ENCODE peak calls at places on chromosomes 12 and 14, in ten cellular contexts. One of them, this sample, is unnamed.

GRCh38 chr14:60317609-60318008 is 68.6 kb downstream of the PPM1A start:
- DNase-seq in HEK293T: no peak
- DNase-seq in activated gamma-delta T cell treated with Interleukin-2 at 50 U/mL for 16 hours: no peak
- DNase-seq in stimulated activated naive CD4-positive, alpha-beta T cell: no peak
- DNase-seq in activated T-cell treated with anti-CD3 and anti-CD28 coated beads, Interleukin-2, amount 50 U/mL, for 72 hours: no peak
- DNase-seq in lower leg skin: no peak
- DNase-seq in neuronal stem cell: no peak
- DNase-seq in IMR-90: no peak
- DNase-seq in astrocyte of the cerebellum: no peak
- DNase-seq in stimulated activated CD8-positive, alpha-beta memory T cell treated with anti-CD3 and anti-CD28 coated beads, Interleukin-15, amount 100 ng/mL, for 48 hours: no peak
- DNase-seq in this sample: no peak

GRCh38 chr12:110582286-110583136 is 607 bp downstream of the PPTC7 start:
- DNase-seq in IMR-90: peak
- DNase-seq in lower leg skin: peak
- DNase-seq in activated T-cell treated with anti-CD3 and anti-CD28 coated beads, Interleukin-2, amount 50 U/mL, for 72 hours: peak
- DNase-seq in activated gamma-delta T cell treated with Interleukin-2 at 50 U/mL for 16 hours: peak
- DNase-seq in neuronal stem cell: peak
- DNase-seq in HEK293T: peak
- DNase-seq in astrocyte of the cerebellum: no peak
- DNase-seq in stimulated activated naive CD4-positive, alpha-beta T cell: peak
- DNase-seq in stimulated activated CD8-positive, alpha-beta memory T cell treated with anti-CD3 and anti-CD28 coated beads, Interleukin-15, amount 100 ng/mL, for 48 hours: peak
- DNase-seq in this sample: peak

GRCh38 chr12:4962539-4963486 is 53.1 kb downstream of the KCNA1 start:
- DNase-seq in lower leg skin: peak
- DNase-seq in neuronal stem cell: no peak
- DNase-seq in stimulated activated naive CD4-positive, alpha-beta T cell: no peak
- DNase-seq in activated gamma-delta T cell treated with Interleukin-2 at 50 U/mL for 16 hours: no peak
- DNase-seq in activated T-cell treated with anti-CD3 and anti-CD28 coated beads, Interleukin-2, amount 50 U/mL, for 72 hours: no peak
- DNase-seq in astrocyte of the cerebellum: no peak
- DNase-seq in stimulated activated CD8-positive, alpha-beta memory T cell treated with anti-CD3 and anti-CD28 coated beads, Interleukin-15, amount 100 ng/mL, for 48 hours: no peak
- DNase-seq in HEK293T: no peak
- DNase-seq in IMR-90: no peak
- DNase-seq in this sample: no peak

GRCh38 chr12:54229624-54230212 is 40.9 kb upstream of the SMUG1 start:
- DNase-seq in HEK293T: no peak
- DNase-seq in activated gamma-delta T cell treated with Interleukin-2 at 50 U/mL for 16 hours: no peak
- DNase-seq in astrocyte of the cerebellum: peak
- DNase-seq in neuronal stem cell: no peak
- DNase-seq in activated T-cell treated with anti-CD3 and anti-CD28 coated beads, Interleukin-2, amount 50 U/mL, for 72 hours: no peak
- DNase-seq in stimulated activated naive CD4-positive, alpha-beta T cell: no peak
- DNase-seq in lower leg skin: no peak
- DNase-seq in stimulated activated CD8-positive, alpha-beta memory T cell treated with anti-CD3 and anti-CD28 coated beads, Interleukin-15, amount 100 ng/mL, for 48 hours: no peak
- DNase-seq in IMR-90: peak
- DNase-seq in this sample: no peak

GRCh38 chr12:106304001-106304421 is 1.5 kb downstream of the TCP11L2 start:
- DNase-seq in lower leg skin: no peak
- DNase-seq in IMR-90: no peak
- DNase-seq in HEK293T: no peak
- DNase-seq in activated gamma-delta T cell treated with Interleukin-2 at 50 U/mL for 16 hours: no peak
- DNase-seq in astrocyte of the cerebellum: no peak
- DNase-seq in stimulated activated naive CD4-positive, alpha-beta T cell: no peak
- DNase-seq in activated T-cell treated with anti-CD3 and anti-CD28 coated beads, Interleukin-2, amount 50 U/mL, for 72 hours: no peak
- DNase-seq in stimulated activated CD8-positive, alpha-beta memory T cell treated with anti-CD3 and anti-CD28 coated beads, Interleukin-15, amount 100 ng/mL, for 48 hours: no peak
- DNase-seq in neuronal stem cell: no peak
- DNase-seq in this sample: no peak

GRCh38 chr12:124684496-124684895 is 117.1 kb upstream of the NCOR2 start:
- DNase-seq in stimulated activated naive CD4-positive, alpha-beta T cell: no peak
- DNase-seq in astrocyte of the cerebellum: no peak
- DNase-seq in stimulated activated CD8-positive, alpha-beta memory T cell treated with anti-CD3 and anti-CD28 coated beads, Interleukin-15, amount 100 ng/mL, for 48 hours: no peak
- DNase-seq in neuronal stem cell: no peak
- DNase-seq in activated gamma-delta T cell treated with Interleukin-2 at 50 U/mL for 16 hours: no peak
- DNase-seq in lower leg skin: no peak
- DNase-seq in activated T-cell treated with anti-CD3 and anti-CD28 coated beads, Interleukin-2, amount 50 U/mL, for 72 hours: no peak
- DNase-seq in IMR-90: peak
- DNase-seq in HEK293T: no peak
- DNase-seq in this sample: no peak

GRCh38 chr14:54186821-54187365 is 209.9 kb upstream of the CDKN3 start:
- DNase-seq in stimulated activated CD8-positive, alpha-beta memory T cell treated with anti-CD3 and anti-CD28 coated beads, Interleukin-15, amount 100 ng/mL, for 48 hours: no peak
- DNase-seq in HEK293T: no peak
- DNase-seq in lower leg skin: no peak
- DNase-seq in astrocyte of the cerebellum: no peak
- DNase-seq in activated T-cell treated with anti-CD3 and anti-CD28 coated beads, Interleukin-2, amount 50 U/mL, for 72 hours: no peak
- DNase-seq in stimulated activated naive CD4-positive, alpha-beta T cell: no peak
- DNase-seq in activated gamma-delta T cell treated with Interleukin-2 at 50 U/mL for 16 hours: no peak
- DNase-seq in neuronal stem cell: no peak
- DNase-seq in IMR-90: no peak
- DNase-seq in this sample: no peak

GRCh38 chr12:82058197-82058596 is 299.0 kb upstream of the PPFIA2 start:
- DNase-seq in neuronal stem cell: no peak
- DNase-seq in lower leg skin: no peak
- DNase-seq in stimulated activated naive CD4-positive, alpha-beta T cell: no peak
- DNase-seq in stimulated activated CD8-positive, alpha-beta memory T cell treated with anti-CD3 and anti-CD28 coated beads, Interleukin-15, amount 100 ng/mL, for 48 hours: no peak
- DNase-seq in IMR-90: no peak
- DNase-seq in HEK293T: no peak
- DNase-seq in activated T-cell treated with anti-CD3 and anti-CD28 coated beads, Interleukin-2, amount 50 U/mL, for 72 hours: no peak
- DNase-seq in astrocyte of the cerebellum: no peak
- DNase-seq in activated gamma-delta T cell treated with Interleukin-2 at 50 U/mL for 16 hours: no peak
- DNase-seq in this sample: no peak

GRCh38 chr12:46515829-46516228 is 143.3 kb upstream of the SLC38A2 start:
- DNase-seq in neuronal stem cell: no peak
- DNase-seq in activated gamma-delta T cell treated with Interleukin-2 at 50 U/mL for 16 hours: no peak
- DNase-seq in activated T-cell treated with anti-CD3 and anti-CD28 coated beads, Interleukin-2, amount 50 U/mL, for 72 hours: no peak
- DNase-seq in HEK293T: no peak
- DNase-seq in astrocyte of the cerebellum: no peak
- DNase-seq in lower leg skin: no peak
- DNase-seq in IMR-90: no peak
- DNase-seq in stimulated activated CD8-positive, alpha-beta memory T cell treated with anti-CD3 and anti-CD28 coated beads, Interleukin-15, amount 100 ng/mL, for 48 hours: no peak
- DNase-seq in stimulated activated naive CD4-positive, alpha-beta T cell: no peak
- DNase-seq in this sample: no peak

GRCh38 chr12:78149459-78149858 is 318.8 kb downstream of the NAV3 start:
- DNase-seq in stimulated activated naive CD4-positive, alpha-beta T cell: no peak
- DNase-seq in activated T-cell treated with anti-CD3 and anti-CD28 coated beads, Interleukin-2, amount 50 U/mL, for 72 hours: no peak
- DNase-seq in astrocyte of the cerebellum: no peak
- DNase-seq in neuronal stem cell: no peak
- DNase-seq in IMR-90: no peak
- DNase-seq in activated gamma-delta T cell treated with Interleukin-2 at 50 U/mL for 16 hours: no peak
- DNase-seq in stimulated activated CD8-positive, alpha-beta memory T cell treated with anti-CD3 and anti-CD28 coated beads, Interleukin-15, amount 100 ng/mL, for 48 hours: no peak
- DNase-seq in lower leg skin: no peak
- DNase-seq in HEK293T: no peak
- DNase-seq in this sample: no peak

GRCh38 chr14:94768141-94768520 is 1.8 kb downstream of the GSC start:
- DNase-seq in stimulated activated naive CD4-positive, alpha-beta T cell: no peak
- DNase-seq in activated gamma-delta T cell treated with Interleukin-2 at 50 U/mL for 16 hours: no peak
- DNase-seq in astrocyte of the cerebellum: no peak
- DNase-seq in IMR-90: no peak
- DNase-seq in stimulated activated CD8-positive, alpha-beta memory T cell treated with anti-CD3 and anti-CD28 coated beads, Interleukin-15, amount 100 ng/mL, for 48 hours: no peak
- DNase-seq in neuronal stem cell: no peak
- DNase-seq in HEK293T: no peak
- DNase-seq in activated T-cell treated with anti-CD3 and anti-CD28 coated beads, Interleukin-2, amount 50 U/mL, for 72 hours: no peak
- DNase-seq in lower leg skin: no peak
- DNase-seq in this sample: no peak

This sample was measured in heart right ventricle.